ENCODE peak calls at places on chromosomes 16 and 17, in five cellular contexts. D, T, X, S and F are unnamed samples.

GRCh38 chr17:5809580-5810188 is 225.4 kb upstream of the NLRP1 start:
- DNase-seq in S (peak), D (peak), X (no peak), T (no peak), F (peak)

GRCh38 chr17:16352838-16353701 is at the start of gene CENPV:
- DNase-seq in D (peak), T (peak), S (no peak), X (peak), F (no peak)

GRCh38 chr17:39737331-39737760 is 392 bp upstream of the GRB7 start:
- DNase-seq in D (no peak), T (peak), S (no peak), X (no peak), F (no peak)

GRCh38 chr17:31048780-31049179 is 46.0 kb upstream of the NF1 start:
- DNase-seq in D (no peak), X (peak), T (no peak), S (no peak), F (no peak)

GRCh38 chr16:29675811-29676643 is 3.0 kb upstream of the QPRT start:
- DNase-seq in X (peak), D (peak), S (no peak), T (no peak), F (no peak)

GRCh38 chr17:16926591-16927451 is 45.1 kb downstream of the TNFRSF13B start:
- DNase-seq in D (no peak), T (no peak), X (no peak), S (no peak), F (no peak)

GRCh38 chr17:57999496-58000017 is 7.5 kb downstream of the SRSF1 start:
- DNase-seq in T (no peak), D (peak), X (peak), S (no peak), F (peak)

GRCh38 chr16:50010212-50010611 is 14.8 kb upstream of the CNEP1R1 start:
- DNase-seq in D (no peak), S (no peak), X (no peak), T (no peak), F (no peak)

GRCh38 chr16:404971-405486 is 3.3 kb downstream of the DECR2 start:
- DNase-seq in D (no peak), X (no peak), S (no peak), T (no peak), F (no peak)

GRCh38 chr16:15827299-15827698 is 29.5 kb downstream of the MYH11 start:
- DNase-seq in D (no peak), X (no peak), T (no peak), S (no peak), F (no peak)

GRCh38 chr17:16085066-16085699 is 85.6 kb downstream of the TTC19 start:
- DNase-seq in D (no peak), X (peak), S (no peak), T (no peak), F (peak)

GRCh38 chr17:16287563-16288027 is 65.7 kb downstream of the CENPV start:
- DNase-seq in X (peak), S (no peak), T (no peak), D (peak), F (peak)

GRCh38 chr16:78749745-78750268 is 650.4 kb downstream of the WWOX start:
- DNase-seq in S (no peak), T (no peak), X (no peak), D (no peak), F (no peak)

DNA sequence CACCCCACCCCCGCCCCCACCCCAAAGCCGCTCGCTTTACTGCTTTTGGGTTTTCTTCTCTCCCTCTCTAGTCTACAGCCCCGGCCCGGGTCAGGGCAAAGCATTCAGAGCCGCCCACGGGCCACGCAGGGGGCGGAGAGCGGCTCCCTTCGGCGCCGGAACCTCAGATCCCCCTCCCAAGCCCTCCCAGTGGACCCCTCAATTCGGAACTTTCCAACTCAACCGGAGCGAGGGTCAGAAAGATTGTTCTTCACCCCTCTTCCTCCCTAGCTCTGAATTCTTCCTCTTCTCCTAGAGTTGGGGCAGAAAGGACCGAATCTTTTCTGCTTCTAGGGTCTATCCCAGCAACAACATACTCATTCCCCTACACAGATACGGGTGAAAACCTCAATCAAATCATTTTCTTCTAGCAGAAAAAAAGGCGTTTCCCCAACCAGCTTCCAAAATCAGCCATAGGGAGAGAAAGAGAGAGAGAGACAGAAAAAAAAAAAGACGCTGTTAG is 1.0 kb downstream of the HOXB2 start:
- DNase-seq in X (no peak), T (no peak), D (no peak), S (no peak), F (no peak)
- H3K4me3 ChIP-seq in X (peak), T (no peak), D (peak), S (peak), F (peak)

GRCh38 chr16:60907645-60908044 is 1128.6 kb downstream of the CDH8 start:
- DNase-seq in S (no peak), T (no peak), X (no peak), D (no peak), F (no peak)
- TF ChIP-seq CTCF in S (no peak), T (no peak), X (no peak), D (no peak), F (no peak)

DNA sequence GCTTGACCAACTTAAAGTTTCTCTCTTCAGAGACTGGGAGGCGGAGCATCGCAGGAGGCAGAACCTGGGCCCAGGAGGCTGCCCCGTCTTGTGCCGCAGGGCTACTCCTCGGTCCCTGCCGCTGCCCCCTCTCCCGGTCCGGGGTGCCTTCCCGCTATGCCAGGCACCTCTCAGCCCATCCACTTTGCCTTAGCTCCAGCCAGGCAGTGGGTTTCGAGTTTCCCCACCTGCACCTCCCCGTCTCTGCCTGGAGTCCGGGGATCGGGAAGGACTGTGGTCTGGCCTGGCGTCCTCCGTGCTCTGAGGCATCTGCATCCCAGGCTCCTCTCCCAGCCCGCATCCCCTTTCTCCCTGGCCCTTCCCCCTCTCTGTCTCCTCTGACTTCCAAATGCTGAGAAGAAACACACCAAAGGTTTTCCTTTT is 26.7 kb upstream of the PIK3R6 start:
- DNase-seq in S (no peak), T (no peak), X (no peak), D (no peak), F (no peak)
- H3K4me3 ChIP-seq in S (peak), T (no peak), X (no peak), D (no peak), F (no peak)

GRCh38 chr16:85899444-85899843 is 482 bp downstream of the IRF8 start:
- DNase-seq in D (no peak), S (no peak), X (no peak), T (no peak), F (no peak)
- TF ChIP-seq CTCF in D (no peak), S (no peak), X (no peak), T (no peak), F (no peak)

GRCh38 chr17:43720311-43721060 is 38.1 kb downstream of the SOST start:
- DNase-seq in S (no peak), D (peak), X (peak), T (peak), F (peak)

GRCh38 chr17:43719578-43719977 is 39.0 kb downstream of the SOST start:
- DNase-seq in X (no peak), T (no peak), S (no peak), D (no peak), F (no peak)

GRCh38 chr17:43722269-43722619 is 36.3 kb downstream of the SOST start:
- DNase-seq in D (no peak), X (no peak), S (no peak), T (no peak), F (no peak)

GRCh38 chr17:43722921-43723665 is 35.5 kb downstream of the SOST start:
- DNase-seq in S (no peak), D (no peak), T (peak), X (no peak), F (no peak)

GRCh38 chr17:43721537-43722268 is 36.9 kb downstream of the SOST start:
- DNase-seq in T (no peak), X (no peak), D (peak), S (no peak), F (no peak)
- H3K4me3 ChIP-seq in T (no peak), X (no peak), D (peak), S (no peak), F (no peak)

GRCh38 chr17:72575542-72576233 is 454.9 kb downstream of the SOX9 start:
- DNase-seq in X (no peak), S (no peak), T (no peak), D (no peak), F (no peak)

GRCh38 chr17:72576289-72576759 is 455.5 kb downstream of the SOX9 start:
- DNase-seq in S (no peak), T (no peak), X (no peak), D (no peak), F (no peak)

GRCh38 chr17:72571813-72572396 is 451.1 kb downstream of the SOX9 start:
- DNase-seq in S (no peak), X (no peak), D (no peak), T (no peak), F (no peak)

GRCh38 chr17:72574675-72575510 is 454.1 kb downstream of the SOX9 start:
- DNase-seq in X (no peak), S (no peak), T (no peak), D (no peak), F (no peak)

GRCh38 chr17:72572604-72573491 is 452.0 kb downstream of the SOX9 start:
- DNase-seq in X (peak), D (no peak), T (no peak), S (no peak), F (no peak)
- TF ChIP-seq CTCF in X (no peak), D (no peak), T (no peak), S (no peak), F (no peak)

GRCh38 chr16:88782454-88783390 is 2.3 kb downstream of the PIEZO1 start:
- DNase-seq in S (no peak), T (no peak), D (no peak), X (peak), F (peak)

GRCh38 chr16:88785106-88785924 is at the start of gene PIEZO1:
- DNase-seq in X (peak), S (no peak), T (peak), D (peak), F (no peak)

GRCh38 chr16:88783391-88784073 is 1.5 kb downstream of the PIEZO1 start:
- DNase-seq in T (no peak), S (no peak), D (no peak), X (peak), F (no peak)

GRCh38 chr16:88784074-88784855 is 755 bp downstream of the PIEZO1 start:
- DNase-seq in S (no peak), X (peak), D (peak), T (peak), F (peak)

DNA sequence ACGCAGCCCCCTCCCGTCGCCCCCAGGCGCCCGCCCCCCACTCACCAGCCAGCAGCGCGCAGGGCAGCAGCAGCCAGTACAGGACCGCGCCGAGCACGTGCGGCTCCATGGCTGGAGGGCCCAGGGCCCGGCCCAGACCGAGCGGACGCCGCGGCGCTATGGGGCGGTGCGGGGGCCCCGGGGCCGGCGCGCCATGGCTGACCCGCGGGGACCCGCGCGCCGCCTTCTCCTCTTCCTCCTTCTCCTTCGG is 239 bp downstream of the PIEZO1 start:
- DNase-seq in T (no peak), X (no peak), D (no peak), S (no peak), F (no peak)
- H3K4me3 ChIP-seq in T (no peak), X (no peak), D (peak), S (peak), F (peak)

GRCh38 chr17:63438092-63439051 is 7.7 kb downstream of the CYB561 start:
- DNase-seq in D (no peak), X (no peak), T (no peak), S (no peak), F (no peak)

GRCh38 chr17:63434951-63435571 is 11.0 kb downstream of the CYB561 start:
- DNase-seq in X (peak), S (no peak), T (peak), D (peak), F (peak)

GRCh38 chr17:63437287-63438091 is 8.6 kb downstream of the CYB561 start:
- DNase-seq in T (peak), S (no peak), D (no peak), X (no peak), F (no peak)

GRCh38 chr17:63435681-63436522 is 10.2 kb downstream of the CYB561 start:
- DNase-seq in S (no peak), D (no peak), X (no peak), T (peak), F (no peak)

DNA sequence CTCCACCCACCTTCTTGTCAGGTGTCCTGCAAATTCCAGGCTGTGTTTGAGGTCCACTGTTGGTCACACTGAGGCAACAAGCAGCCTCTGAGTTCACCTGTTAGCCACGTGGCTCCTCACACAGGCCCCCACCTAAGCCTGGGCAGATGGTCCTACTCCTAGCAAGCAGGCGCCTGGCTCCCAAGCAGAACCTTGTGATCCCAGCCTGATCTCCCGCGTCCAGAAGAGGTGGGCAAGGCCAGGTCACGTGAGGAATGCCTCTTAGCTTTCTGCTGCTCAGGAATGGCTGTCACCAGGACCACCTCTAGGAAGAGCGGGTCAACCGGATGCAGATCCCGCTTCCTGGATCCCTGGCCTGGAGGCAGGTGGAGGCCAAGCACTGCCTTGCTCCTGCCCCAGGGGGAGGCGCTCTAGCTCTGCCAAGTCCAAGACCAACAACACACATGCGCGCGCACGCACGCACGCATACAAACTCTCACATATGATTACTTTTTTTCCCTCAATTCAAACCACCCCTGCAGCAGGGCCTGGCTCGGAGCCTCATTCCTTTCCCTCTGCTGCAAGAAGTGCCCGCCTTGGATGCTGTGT is 9.5 kb downstream of the CYB561 start:
- DNase-seq in S (no peak), D (peak), T (peak), X (no peak), F (no peak)
- TF ChIP-seq CTCF in S (no peak), D (peak), T (peak), X (peak), F (peak)